ENCODE peak calls at places on chromosomes 13 and 19, in eight cellular contexts. A is GM23248, T is left ventricle myocardium inferior, I is Panc1, X is breast epithelium, E is fibroblast of lung, J is tibial nerve, U is transverse colon. H is an unnamed sample. For H3K4me1, the result is how much of the 10 kb centered on the place peaks cover.

GRCh38 chr13:77507931-77508776 is 27.4 kb upstream of the SCEL start:
- DNase-seq in A (peak), T (no peak), I (no peak), X (no peak), E (peak), J (no peak), U (no peak), H (no peak)

GRCh38 chr13:67099494-67099893 is 130.6 kb downstream of the PCDH9 start:
- DNase-seq in A (no peak), T (no peak), I (no peak), X (no peak), E (no peak), J (no peak), U (no peak), H (no peak)

GRCh38 chr19:16382775-16383543 is 58.3 kb downstream of the KLF2 start:
- DNase-seq in A (peak), T (peak), I (peak), X (peak), E (peak), J (peak), U (peak), H (peak)

GRCh38 chr19:39645800-39646411 is 9.8 kb upstream of the LGALS16 start:
- DNase-seq in A (peak), T (no peak), I (no peak), X (no peak), E (peak), J (no peak), U (no peak), H (no peak)

GRCh38 chr19:12994701-12995595 is at the start of gene NFIX:
- DNase-seq in A (peak), T (peak), I (no peak), X (peak), E (peak), J (peak), U (peak), H (peak)

GRCh38 chr13:84802073-84802472 is 919.8 kb upstream of the SLITRK1 start:
- DNase-seq in A (no peak), T (no peak), I (no peak), X (no peak), E (no peak), J (no peak), U (no peak), H (no peak)

GRCh38 chr13:26688286-26688685 is 72.3 kb downstream of the GPR12 start:
- DNase-seq in A (peak), T (no peak), I (no peak), X (no peak), E (no peak), J (no peak), U (no peak), H (no peak)

GRCh38 chr19:6730153-6730804 is 7.1 kb downstream of the GPR108 start:
- DNase-seq in A (peak), T (no peak), I (no peak), X (no peak), E (no peak), J (peak), U (peak), H (peak)

GRCh38 chr19:46574533-46574932 is 26.6 kb upstream of the CALM3 start:
- DNase-seq in A (no peak), T (no peak), I (no peak), X (no peak), E (no peak), J (no peak), U (no peak), H (no peak)

GRCh38 chr13:32581177-32581786 is 5.0 kb upstream of the PDS5B start:
- DNase-seq in A (peak), T (no peak), I (no peak), X (no peak), E (peak), J (no peak), U (no peak), H (no peak)

GRCh38 chr19:17685451-17686026 is 2.6 kb downstream of the UNC13A start:
- DNase-seq in A (no peak), T (no peak), I (no peak), X (no peak), E (no peak), J (no peak), U (no peak), H (no peak)

GRCh38 chr13:96492758-96493157 is 402.9 kb downstream of the HS6ST3 start:
- DNase-seq in A (no peak), T (no peak), I (no peak), X (no peak), E (no peak), J (no peak), U (no peak), H (no peak)

GRCh38 chr19:14023404-14024235 is 4.3 kb upstream of the RLN3 start:
- DNase-seq in A (peak), T (peak), I (no peak), X (no peak), E (no peak), J (no peak), U (peak), H (peak)

GRCh38 chr13:34695063-34695462 is 247.0 kb upstream of the NBEA start:
- DNase-seq in A (no peak), T (no peak), I (no peak), X (no peak), E (no peak), J (no peak), U (no peak), H (no peak)

GRCh38 chr13:75050419-75051066 is 431.4 kb downstream of the TBC1D4 start:
- DNase-seq in A (peak), T (no peak), I (no peak), X (no peak), E (peak), J (no peak), U (no peak), H (no peak)

GRCh38 chr13:44726214-44726613 is 150.1 kb upstream of the TSC22D1 start:
- DNase-seq in A (peak), T (no peak), I (no peak), X (no peak), E (peak), J (no peak), U (no peak), H (no peak)

GRCh38 chr13:90414691-90415596 is 932.5 kb upstream of the MIR17HG start:
- DNase-seq in A (peak), T (no peak), I (peak), X (no peak), E (peak), J (no peak), U (no peak), H (no peak)

GRCh38 chr13:51221674-51222509 is at the start of gene FAM124A:
- DNase-seq in A (peak), T (peak), I (no peak), X (no peak), E (peak), J (peak), U (peak), H (peak)

GRCh38 chr19:8336072-8336569 is 6.9 kb downstream of the KANK3 start:
- DNase-seq in A (no peak), T (no peak), I (no peak), X (no peak), E (no peak), J (no peak), U (no peak), H (no peak)

GRCh38 chr19:7257148-7258041 is 36.8 kb downstream of the INSR start:
- DNase-seq in A (peak), T (no peak), I (peak), X (no peak), E (peak), J (no peak), U (peak), H (peak)

GRCh38 chr13:92547256-92547655 is 679.4 kb upstream of the GPC6 start:
- DNase-seq in A (no peak), T (no peak), I (no peak), X (no peak), E (peak), J (no peak), U (no peak), H (no peak)

GRCh38 chr13:89584058-89584457 is 1763.4 kb upstream of the MIR17HG start:
- DNase-seq in A (no peak), T (no peak), I (no peak), X (no peak), E (peak), J (no peak), U (no peak), H (no peak)

GRCh38 chr13:37194428-37194861 is 89.0 kb upstream of the CSNK1A1L start:
- DNase-seq in A (peak), T (no peak), I (no peak), X (no peak), E (peak), J (no peak), U (no peak), H (no peak)

GRCh38 chr19:55382013-55382412 is 2.1 kb downstream of the TMEM238 start:
- DNase-seq in A (no peak), T (no peak), I (no peak), X (no peak), E (no peak), J (no peak), U (no peak), H (no peak)

GRCh38 chr13:35219021-35219420 is 257.5 kb downstream of the MAB21L1 start:
- DNase-seq in A (no peak), T (no peak), I (no peak), X (no peak), E (no peak), J (no peak), U (no peak), H (no peak)

GRCh38 chr13:45799451-45799850 is 52.1 kb downstream of the SIAH3 start:
- DNase-seq in A (no peak), T (peak), I (no peak), X (no peak), E (no peak), J (no peak), U (no peak), H (no peak)

GRCh38 chr13:73416093-73416492 is 357.3 kb downstream of the KLF5 start:
- DNase-seq in A (no peak), T (no peak), I (no peak), X (no peak), E (no peak), J (no peak), U (no peak), H (no peak)

GRCh38 chr19:31110331-31110730 is 238.9 kb downstream of the TSHZ3 start:
- DNase-seq in A (peak), T (no peak), I (no peak), X (no peak), E (peak), J (no peak), U (no peak), H (peak)

GRCh38 chr13:49561064-49561410 is 24.3 kb downstream of the RCBTB1 start:
- DNase-seq in A (no peak), T (no peak), I (no peak), X (no peak), E (no peak), J (no peak), U (no peak), H (no peak)

GRCh38 chr19:1147934-1148549 is 26.0 kb downstream of the SBNO2 start:
- DNase-seq in A (no peak), T (no peak), I (no peak), X (no peak), E (no peak), J (no peak), U (no peak), H (no peak)

DNA sequence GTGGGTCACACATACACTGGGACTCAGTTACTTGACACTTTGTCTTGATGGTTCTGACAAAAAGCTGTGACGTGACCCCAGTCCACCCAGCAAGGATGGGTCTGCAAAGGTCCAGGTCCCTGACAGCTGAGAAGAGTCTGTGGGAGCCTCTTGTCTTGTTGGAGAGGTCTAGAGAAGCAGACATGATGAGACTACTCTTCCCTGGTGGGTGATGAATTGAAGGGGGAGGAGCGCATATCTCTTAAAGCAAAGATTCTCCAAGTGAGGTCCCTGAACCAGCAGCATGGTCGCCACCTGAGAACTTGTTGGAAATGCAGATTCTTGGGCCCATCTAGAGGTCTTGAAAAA is 78.5 kb upstream of the MEDAG start:
- DNase-seq in A (no peak), T (no peak), I (no peak), X (no peak), E (no peak), J (no peak), U (no peak), H (no peak)
- H3K4me1 ChIP-seq in A (under half), T (under half), I (under half), X (under half), E (under half), J (under half), U (under half), H (under half)

DNA sequence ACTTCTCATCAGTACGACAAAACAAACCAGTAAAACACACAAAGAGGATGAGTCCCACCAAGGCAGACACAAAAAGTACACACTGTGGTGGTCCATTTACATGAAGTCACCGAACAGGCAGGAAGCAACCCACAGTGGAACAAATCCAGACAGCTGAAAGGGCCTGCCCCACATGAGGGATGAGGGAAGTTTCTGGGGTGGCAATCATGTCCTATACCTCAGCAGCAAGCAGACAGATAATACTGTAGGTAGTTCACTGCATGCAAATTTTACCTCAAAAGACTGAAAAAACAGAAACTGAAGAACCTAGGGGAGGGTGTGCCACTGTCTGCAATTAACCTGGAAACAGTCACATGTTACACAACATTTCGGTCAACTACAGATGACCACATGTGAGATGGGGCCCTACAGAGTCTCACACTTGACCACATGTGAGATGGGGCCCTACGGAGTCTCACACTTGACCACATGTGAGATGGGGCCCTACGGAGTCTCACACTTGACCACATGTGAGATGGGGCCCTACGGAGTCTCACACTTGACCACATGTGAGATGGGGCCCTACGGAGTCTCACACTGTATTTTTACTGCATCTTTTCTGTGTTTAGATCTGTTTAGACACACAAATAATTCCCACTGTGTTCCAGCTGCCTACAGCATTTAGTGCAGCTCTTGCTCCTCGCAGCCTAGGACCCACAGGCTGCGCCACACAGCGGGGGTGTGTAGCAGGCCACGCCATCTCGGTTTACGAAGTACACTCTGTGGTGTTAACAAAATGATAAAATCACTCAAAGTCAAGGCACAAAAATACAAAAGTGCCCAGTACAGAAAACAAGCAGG is 22.2 kb downstream of the PCID2 start:
- DNase-seq in A (no peak), T (no peak), I (no peak), X (no peak), E (no peak), J (no peak), U (no peak), H (no peak)
- H3K4me3 ChIP-seq in A (no peak), T (no peak), I (peak), X (no peak), E (no peak), J (no peak), U (no peak), H (no peak)

DNA sequence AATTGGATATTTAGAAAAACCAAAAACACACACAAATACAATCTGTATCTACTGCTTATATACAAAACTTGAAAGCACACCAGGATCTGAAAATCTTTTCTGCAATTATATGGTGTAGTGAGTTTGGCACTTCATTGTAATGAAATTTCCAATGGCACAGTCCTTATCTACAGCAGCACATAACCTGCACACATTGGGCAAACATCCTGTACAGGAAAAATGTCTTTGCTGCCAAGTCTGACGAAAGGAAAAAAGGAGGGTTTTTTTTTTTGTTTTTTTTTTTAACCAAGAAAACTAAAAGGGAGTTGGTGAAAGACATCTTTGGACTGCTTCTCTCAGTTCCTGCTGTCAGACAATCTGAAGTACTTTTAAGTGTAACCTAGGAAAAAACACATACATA is 107.8 kb downstream of the FOXO1 start:
- DNase-seq in A (no peak), T (no peak), I (no peak), X (no peak), E (no peak), J (no peak), U (no peak), H (no peak)
- H3K4me1 ChIP-seq in A (under half), T (half or more), I (under half), X (under half), E (under half), J (half or more), U (under half), H (under half)

GRCh38 chr13:103640617-103641016 is 574.4 kb upstream of the SLC10A2 start:
- DNase-seq in A (no peak), T (no peak), I (no peak), X (no peak), E (no peak), J (no peak), U (no peak), H (no peak)
- H3K4me3 ChIP-seq in A (no peak), T (no peak), I (no peak), X (no peak), E (no peak), J (no peak), U (no peak), H (no peak)

H was measured in uterus.